ENCODE peak calls at places on chromosomes 7 and 10, in ten cellular contexts. C is H54, X is IMR-90, A is A549, D is GM12892, T is ovary, F is endothelial cell of umbilical vein, M is heart left ventricle, S is spleen, P is thyroid gland. R is an unnamed sample.

GRCh38 chr10:43197834-43198681 is 59.8 kb downstream of the CSGALNACT2 start:
- DNase-seq in C (no peak), T (no peak), F (no peak), D (peak), S (peak), P (no peak), A (peak), M (no peak), X (no peak), R (peak)

GRCh38 chr7:64559206-64559605 is 3.7 kb downstream of the ZNF680 start:
- DNase-seq in C (no peak), D (no peak), F (peak), M (no peak), A (peak), T (peak), P (peak), S (no peak), X (no peak), R (peak)

GRCh38 chr7:85186521-85187241 is at the start of gene SEMA3D:
- DNase-seq in D (peak), M (peak), S (peak), T (peak), P (peak), X (peak), C (peak), A (peak), F (peak), R (peak)

GRCh38 chr7:74164985-74165456 is 9.1 kb upstream of the EIF4H start:
- DNase-seq in F (peak), A (peak), S (no peak), T (peak), D (no peak), C (no peak), X (peak), P (peak), M (no peak), R (peak)

GRCh38 chr7:5549096-5549896 is 125.7 kb upstream of the TNRC18 start:
- DNase-seq in S (no peak), T (no peak), M (no peak), C (peak), F (peak), X (peak), A (peak), D (no peak), P (peak), R (peak)

GRCh38 chr10:10528563-10528910 is 489.1 kb upstream of the CELF2 start:
- DNase-seq in C (no peak), D (no peak), P (no peak), S (no peak), T (no peak), A (no peak), F (no peak), M (no peak), X (peak), R (no peak)

GRCh38 chr7:13071999-13072398 is 384.6 kb downstream of the ARL4A start:
- DNase-seq in S (no peak), M (no peak), C (no peak), A (no peak), F (no peak), T (no peak), X (peak), D (no peak), P (no peak), R (no peak)

GRCh38 chr7:12320241-12320640 is 83.4 kb downstream of the VWDE start:
- DNase-seq in C (no peak), P (no peak), A (no peak), D (no peak), F (no peak), T (no peak), M (no peak), X (no peak), S (no peak), R (no peak)

GRCh38 chr7:18874875-18875274 is 242.6 kb downstream of the TWIST1 start:
- DNase-seq in T (no peak), P (no peak), X (no peak), C (no peak), F (no peak), A (no peak), S (no peak), D (no peak), M (no peak), R (no peak)

GRCh38 chr10:22893776-22894175 is 34.1 kb upstream of the ARMC3 start:
- DNase-seq in T (no peak), C (no peak), X (no peak), D (no peak), S (no peak), F (no peak), M (no peak), A (no peak), P (no peak), R (no peak)

GRCh38 chr7:128858380-128859231 is 4.0 kb upstream of the ATP6V1F start:
- DNase-seq in F (no peak), D (no peak), C (no peak), M (no peak), P (no peak), A (no peak), X (no peak), S (no peak), T (no peak), R (peak)

GRCh38 chr7:70178206-70178605 is 579.9 kb downstream of the AUTS2 start:
- DNase-seq in X (no peak), P (no peak), S (no peak), C (no peak), D (no peak), A (no peak), F (no peak), T (no peak), M (no peak), R (no peak)

GRCh38 chr10:93080350-93081046 is 6.8 kb downstream of the CYP26A1 start:
- DNase-seq in T (peak), A (peak), C (peak), D (peak), X (peak), S (peak), F (no peak), P (peak), M (no peak), R (peak)

GRCh38 chr10:103584216-103585010 is 90.9 kb downstream of the NEURL1 start:
- DNase-seq in M (peak), S (peak), F (no peak), D (no peak), C (no peak), P (no peak), X (no peak), A (no peak), T (peak), R (peak)

GRCh38 chr7:44122529-44122928 is 819 bp downstream of the POLD2 start:
- DNase-seq in P (no peak), A (no peak), S (peak), T (no peak), X (no peak), M (no peak), F (no peak), C (no peak), D (no peak), R (no peak)

GRCh38 chr7:44120395-44120794 is 3.0 kb downstream of the POLD2 start:
- DNase-seq in A (no peak), X (no peak), C (no peak), F (no peak), M (no peak), S (no peak), T (no peak), D (no peak), P (no peak), R (no peak)

GRCh38 chr7:44124822-44125202 is 1.5 kb upstream of the POLD2 start:
- DNase-seq in F (no peak), P (no peak), D (no peak), X (no peak), S (no peak), A (no peak), C (no peak), M (no peak), T (no peak), R (no peak)

GRCh38 chr7:44121761-44122420 is 1.5 kb downstream of the POLD2 start:
- DNase-seq in X (no peak), S (peak), A (no peak), C (no peak), D (no peak), M (no peak), F (no peak), T (no peak), P (no peak), R (no peak)

DNA sequence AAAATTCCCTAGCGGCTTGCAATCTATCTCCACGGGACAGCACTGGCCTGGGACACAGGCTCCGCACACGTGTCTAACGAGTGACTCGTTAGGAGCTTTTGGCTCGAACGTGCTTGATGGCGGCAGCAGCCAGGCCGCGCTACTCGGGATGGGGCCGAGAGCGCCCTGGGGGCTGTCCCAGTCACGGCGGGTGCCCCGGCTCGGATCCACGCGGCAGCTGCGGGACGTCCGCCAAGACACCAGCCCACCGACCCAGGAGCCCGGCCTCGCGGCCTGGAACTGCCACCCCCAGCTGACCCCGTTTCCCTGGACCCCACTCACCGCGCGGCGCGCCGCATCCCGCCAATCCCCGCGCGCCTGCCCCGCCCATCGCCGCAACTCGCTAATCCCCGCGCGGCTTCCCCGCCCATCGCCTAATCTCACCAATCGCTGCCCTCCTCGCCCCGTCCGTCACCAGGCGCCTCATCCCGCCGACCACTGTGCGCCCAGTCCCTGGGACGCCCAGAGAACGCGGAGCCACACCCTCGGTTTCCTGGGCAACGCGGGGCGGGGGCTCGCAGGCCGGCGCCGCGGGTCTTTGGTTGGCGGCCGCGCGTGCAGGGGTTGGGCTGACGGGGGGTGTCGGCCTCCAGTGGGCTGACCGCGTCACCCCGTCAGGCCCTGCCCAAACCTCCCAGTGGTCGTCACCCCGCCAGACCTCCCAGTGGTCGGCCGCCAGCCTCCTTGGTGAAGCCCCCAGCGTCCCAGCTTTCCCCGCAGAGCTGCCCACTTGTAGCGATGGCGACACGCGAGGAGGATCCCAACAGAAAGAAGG is at the start of gene POLD2:
- DNase-seq in M (peak), C (peak), D (peak), X (peak), A (peak), F (peak), S (peak), P (peak), T (peak), R (peak)
- TF ChIP-seq POLR2A in M (peak), C (peak), D (peak), X (peak), A (peak), F (peak), S (peak), P (peak), T (peak), R (peak)

DNA sequence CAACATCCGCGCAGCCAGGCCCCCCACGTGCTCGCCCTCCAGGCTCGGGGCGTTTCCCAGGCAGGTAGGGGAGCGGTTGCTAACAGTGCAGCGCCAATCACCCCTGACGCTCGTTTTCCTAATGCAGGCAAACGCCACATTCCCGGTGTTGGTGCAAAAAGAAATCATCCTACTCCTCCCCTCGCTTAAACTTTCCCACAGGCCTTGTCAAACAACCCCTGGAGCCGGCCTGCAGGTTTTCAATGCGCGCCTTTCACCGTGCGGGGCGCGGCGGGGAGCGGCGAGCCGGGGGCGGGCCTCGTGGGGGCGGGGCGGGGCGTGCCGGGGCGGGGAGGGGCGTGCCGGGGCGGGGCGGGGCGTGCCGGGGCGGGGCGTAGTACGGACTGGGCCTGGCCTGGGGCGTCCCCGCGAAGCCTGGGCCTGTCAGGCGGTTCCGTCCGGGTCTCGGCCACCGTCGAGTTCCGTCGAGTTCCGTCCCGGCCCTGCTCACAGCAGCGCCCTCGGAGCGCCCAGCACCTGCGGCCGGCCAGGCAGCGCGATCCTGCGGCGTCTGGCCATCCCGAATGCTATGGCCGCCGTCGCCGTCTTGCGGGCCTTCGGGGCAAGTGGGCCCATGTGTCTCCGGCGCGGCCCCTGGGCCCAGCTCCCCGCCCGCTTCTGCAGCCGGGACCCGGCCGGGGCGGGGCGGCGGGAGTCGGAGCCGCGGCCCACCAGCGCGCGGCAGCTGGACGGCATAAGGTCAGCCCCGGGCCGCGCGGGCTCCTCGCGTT is at the start of gene ECHDC3:
- DNase-seq in X (no peak), D (peak), P (peak), A (peak), M (peak), S (peak), C (no peak), F (peak), T (peak), R (no peak)
- TF ChIP-seq POLR2A in X (no peak), D (no peak), P (peak), A (no peak), M (peak), S (no peak), C (no peak), F (no peak), T (no peak), R (no peak)

DNA sequence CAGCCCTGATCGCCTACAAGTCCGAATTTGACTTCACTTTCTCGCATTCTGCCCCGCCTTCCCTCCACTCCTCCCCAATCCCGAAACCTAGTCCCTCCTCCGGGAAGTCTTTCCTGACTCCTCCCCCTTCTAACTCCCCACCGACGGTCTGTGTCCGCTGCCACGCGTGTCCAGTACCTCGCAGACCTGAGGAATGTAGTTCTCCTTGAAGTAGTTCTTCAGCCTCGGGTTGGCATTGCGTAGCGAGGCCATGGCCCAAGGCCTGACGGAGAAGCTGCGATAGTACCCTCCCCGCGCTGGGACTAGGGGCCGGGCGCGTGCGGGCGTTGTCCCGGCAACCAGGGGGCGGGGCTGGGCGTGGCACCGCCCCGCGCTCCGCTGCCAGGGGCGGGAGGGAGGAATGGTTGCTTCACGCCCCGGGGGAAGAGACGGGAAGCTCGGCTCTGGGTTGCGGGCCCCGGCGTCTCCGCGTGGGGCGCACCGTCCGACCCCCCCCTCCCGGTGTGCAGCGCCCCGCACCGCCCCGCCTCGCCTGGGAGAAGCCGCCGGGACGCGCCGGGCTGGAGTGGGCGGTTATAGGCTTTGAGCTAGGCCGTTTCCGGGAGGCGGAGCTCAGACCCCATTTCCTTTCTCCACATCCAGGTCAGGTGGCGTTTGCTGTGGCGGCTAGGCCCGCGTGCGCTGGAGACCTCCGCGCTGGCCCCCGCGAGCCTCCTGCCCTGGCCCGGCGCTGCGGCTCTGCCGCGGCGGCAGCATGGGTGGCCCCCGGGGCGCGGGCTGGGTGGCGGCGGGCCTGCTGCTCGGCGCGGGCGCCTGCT is at the start of the genes ARMC10 and FBXL13:
- DNase-seq in X (peak), D (peak), T (peak), P (peak), F (peak), S (peak), M (peak), A (peak), C (peak), R (peak)
- TF ChIP-seq POLR2A in X (peak), D (peak), T (peak), P (peak), F (peak), S (no peak), M (peak), A (peak), C (peak), R (peak)

GRCh38 chr10:98456043-98456570 is 9.4 kb upstream of the HPS1 start:
- DNase-seq in C (no peak), D (no peak), F (no peak), X (no peak), T (no peak), S (no peak), A (no peak), P (no peak), M (no peak), R (no peak)

GRCh38 chr10:98456688-98457482 is 10.2 kb upstream of the HPS1 start:
- DNase-seq in A (no peak), T (no peak), S (no peak), X (no peak), P (no peak), F (no peak), M (no peak), D (no peak), C (no peak), R (no peak)

GRCh38 chr10:98459385-98459784 is 12.7 kb upstream of the HPS1 start:
- DNase-seq in A (no peak), F (no peak), M (no peak), C (no peak), P (no peak), T (no peak), S (no peak), X (no peak), D (no peak), R (no peak)

GRCh38 chr10:98458812-98459211 is 12.1 kb upstream of the HPS1 start:
- DNase-seq in P (no peak), D (no peak), X (no peak), C (no peak), S (no peak), T (no peak), M (no peak), A (no peak), F (no peak), R (no peak)

DNA sequence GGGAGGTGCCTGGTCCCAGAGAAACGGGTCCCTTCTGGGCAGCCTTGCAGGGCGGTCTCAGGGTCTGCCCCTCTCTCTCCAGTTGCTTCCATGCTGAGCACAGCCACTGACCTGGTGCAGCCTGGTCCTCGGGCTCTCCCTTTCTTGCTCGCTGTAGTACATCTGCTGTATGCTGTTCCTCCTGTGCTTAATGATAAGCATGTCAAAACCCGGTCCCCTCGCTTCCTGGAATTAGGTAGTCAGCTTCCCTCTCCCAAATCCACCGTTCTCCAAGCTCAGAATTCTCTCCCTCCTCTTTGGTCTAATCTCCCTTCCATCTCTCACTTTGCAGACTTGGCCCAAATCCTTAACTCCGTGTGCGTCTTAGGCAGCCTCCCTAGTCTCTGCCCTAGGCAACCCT is 11.0 kb upstream of the HPS1 start:
- DNase-seq in M (no peak), C (no peak), T (no peak), A (no peak), P (no peak), D (no peak), X (no peak), F (no peak), S (no peak), R (no peak)
- TF ChIP-seq POLR2A in M (no peak), C (no peak), T (no peak), A (no peak), P (no peak), D (no peak), X (no peak), F (no peak), S (no peak), R (no peak)

DNA sequence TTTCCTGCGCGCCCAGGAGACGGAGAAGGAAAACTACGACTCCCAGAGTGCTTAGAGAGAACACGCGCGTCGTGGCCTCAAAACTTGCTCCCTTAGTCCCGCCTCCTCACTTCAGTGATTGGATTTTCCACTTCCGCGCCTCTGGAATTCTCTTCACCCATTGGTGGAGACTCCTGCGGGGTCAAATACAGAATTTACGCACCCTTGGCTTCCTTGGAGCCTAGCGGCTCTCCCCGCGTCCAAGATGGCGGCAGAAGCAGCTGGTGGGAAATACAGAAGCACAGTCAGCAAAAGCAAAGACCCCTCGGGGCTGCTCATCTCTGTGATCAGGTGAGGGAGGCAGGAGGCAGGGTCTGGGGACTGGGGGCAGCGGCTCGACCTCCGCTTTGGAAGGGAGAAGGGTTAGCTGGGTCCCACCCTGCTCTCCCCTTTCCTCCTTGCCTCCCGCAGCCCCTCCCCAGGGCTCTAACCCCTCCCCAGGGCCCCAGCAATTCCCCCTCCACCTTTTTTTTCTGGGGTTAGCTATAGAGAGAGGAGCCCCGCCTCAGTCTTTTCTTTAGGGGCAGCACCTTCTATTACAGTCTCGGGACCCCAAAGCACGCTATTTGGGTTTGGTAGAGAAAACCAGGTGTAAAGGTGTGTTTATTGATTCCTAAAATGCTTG is at the start of gene EXOC4:
- DNase-seq in X (peak), S (peak), P (peak), A (peak), M (peak), T (peak), F (peak), D (peak), C (peak), R (peak)
- TF ChIP-seq POLR2A in X (peak), S (peak), P (peak), A (peak), M (peak), T (peak), F (peak), D (peak), C (peak), R (peak)

R was measured in NB4.